ENCODE peak calls at places on chromosomes 7 and 10, in nine cellular contexts. D is uterus, G is AG04449, C is BJ, W is Peyer's patch, I is breast epithelium, T is transverse colon, J is HL-60, S is H9. B is an unnamed sample.

GRCh38 chr10:17066801-17067200 is 62.8 kb downstream of the CUBN start:
- DNase-seq in D (no peak), G (no peak), C (no peak), W (no peak), I (no peak), T (no peak), J (no peak), S (no peak), B (no peak)

GRCh38 chr7:29243777-29244655 is 49.4 kb downstream of the CHN2 start:
- DNase-seq in D (no peak), G (no peak), C (no peak), W (peak; percentile 47), I (no peak), T (no peak), J (peak; percentile 63), S (peak; percentile 82), B (no peak)

GRCh38 chr7:87330942-87331341 is 14.5 kb upstream of the CROT start:
- DNase-seq in D (no peak), G (no peak), C (no peak), W (no peak), I (no peak), T (no peak), J (no peak), S (no peak), B (no peak)

GRCh38 chr7:27640914-27641570 is 21.6 kb downstream of the HIBADH start:
- DNase-seq in D (no peak), G (peak; percentile 26), C (no peak), W (no peak), I (no peak), T (no peak), J (no peak), S (no peak), B (peak; percentile 79)

GRCh38 chr10:34505338-34505737 is 309.8 kb downstream of the PARD3 start:
- DNase-seq in D (no peak), G (no peak), C (no peak), W (no peak), I (no peak), T (no peak), J (no peak), S (no peak), B (peak; percentile 81)

GRCh38 chr10:74738985-74739567 is 87.3 kb upstream of the KAT6B start:
- DNase-seq in D (no peak), G (no peak), C (no peak), W (peak; percentile 66), I (no peak), T (peak; percentile 43), J (no peak), S (peak; percentile 44), B (peak; percentile 15)

GRCh38 chr7:41698114-41698513 is 4.8 kb downstream of the INHBA start:
- DNase-seq in D (no peak), G (no peak), C (no peak), W (no peak), I (no peak), T (no peak), J (no peak), S (no peak), B (peak; percentile 38)

GRCh38 chr7:4929005-4929404 is 30.0 kb downstream of the MMD2 start:
- DNase-seq in D (no peak), G (no peak), C (no peak), W (no peak), I (no peak), T (no peak), J (no peak), S (no peak), B (no peak)

GRCh38 chr10:29117781-29118180 is 171.1 kb upstream of the LYZL1 start:
- DNase-seq in D (no peak), G (no peak), C (no peak), W (no peak), I (no peak), T (no peak), J (no peak), S (no peak), B (no peak)

GRCh38 chr10:56370217-56371113 is 9.4 kb upstream of the ZWINT start:
- DNase-seq in D (no peak), G (no peak), C (no peak), W (no peak), I (no peak), T (no peak), J (peak; percentile 25), S (no peak), B (peak; percentile 8)

GRCh38 chr7:29965030-29965429 is 24.6 kb downstream of the SCRN1 start:
- DNase-seq in D (no peak), G (no peak), C (no peak), W (no peak), I (no peak), T (no peak), J (no peak), S (no peak), B (no peak)

GRCh38 chr10:98394855-98395440 is 20.0 kb downstream of the PYROXD2 start:
- DNase-seq in D (no peak), G (no peak), C (no peak), W (no peak), I (no peak), T (no peak), J (no peak), S (no peak), B (no peak)
- TF ChIP-seq CTCF in D (no peak), G (no peak), C (no peak), W (no peak), I (no peak), T (no peak), J (no peak), S (no peak), B (no peak)

GRCh38 chr10:82796510-82796909 is 921.5 kb downstream of the NRG3 start:
- DNase-seq in D (no peak), G (no peak), C (no peak), W (no peak), I (no peak), T (no peak), J (no peak), S (no peak), B (peak; percentile 22)
- TF ChIP-seq CTCF in D (no peak), G (no peak), C (peak; percentile 44), W (no peak), I (no peak), T (peak; percentile 17), J (no peak), S (peak; percentile 61), B (peak; percentile 37)

GRCh38 chr7:122018032-122018431 is 126.0 kb downstream of the AASS start:
- DNase-seq in D (no peak), G (no peak), C (no peak), W (no peak), I (no peak), T (no peak), J (no peak), S (no peak), B (no peak)

GRCh38 chr7:122010116-122010515 is 133.9 kb downstream of the AASS start:
- DNase-seq in D (no peak), G (no peak), C (no peak), W (no peak), I (no peak), T (no peak), J (no peak), S (no peak), B (no peak)

GRCh38 chr7:122013070-122013469 is 131.0 kb downstream of the AASS start:
- DNase-seq in D (no peak), G (no peak), C (no peak), W (no peak), I (no peak), T (no peak), J (no peak), S (no peak), B (no peak)

GRCh38 chr7:122014697-122015096 is 129.4 kb downstream of the AASS start:
- DNase-seq in D (no peak), G (no peak), C (no peak), W (no peak), I (no peak), T (no peak), J (no peak), S (no peak), B (no peak)
- TF ChIP-seq CTCF in D (no peak), G (no peak), C (no peak), W (no peak), I (no peak), T (no peak), J (no peak), S (peak; percentile 38), B (peak; percentile 14)

GRCh38 chr10:88728107-88728763 is 22.2 kb downstream of the LIPK start:
- DNase-seq in D (no peak), G (no peak), C (no peak), W (no peak), I (no peak), T (peak; percentile 11), J (no peak), S (peak; percentile 97), B (no peak)
- TF ChIP-seq CTCF in D (no peak), G (no peak), C (peak; percentile 31), W (no peak), I (no peak), T (no peak), J (peak; percentile 13), S (peak; percentile 100), B (peak; percentile 31)

GRCh38 chr7:140983802-140984201 is 30.9 kb downstream of the MRPS33 start:
- DNase-seq in D (no peak), G (no peak), C (no peak), W (no peak), I (no peak), T (no peak), J (no peak), S (no peak), B (no peak)
- TF ChIP-seq CTCF in D (no peak), G (no peak), C (peak; percentile 25), W (peak; percentile 50), I (no peak), T (no peak), J (no peak), S (peak; percentile 84), B (peak; percentile 14)

GRCh38 chr7:76225379-76225778 is 23.7 kb downstream of the SRRM3 start:
- DNase-seq in D (no peak), G (no peak), C (no peak), W (no peak), I (no peak), T (no peak), J (no peak), S (peak; percentile 82), B (peak; percentile 14)
- TF ChIP-seq CTCF in D (no peak), G (no peak), C (no peak), W (no peak), I (no peak), T (no peak), J (no peak), S (no peak), B (no peak)

DNA sequence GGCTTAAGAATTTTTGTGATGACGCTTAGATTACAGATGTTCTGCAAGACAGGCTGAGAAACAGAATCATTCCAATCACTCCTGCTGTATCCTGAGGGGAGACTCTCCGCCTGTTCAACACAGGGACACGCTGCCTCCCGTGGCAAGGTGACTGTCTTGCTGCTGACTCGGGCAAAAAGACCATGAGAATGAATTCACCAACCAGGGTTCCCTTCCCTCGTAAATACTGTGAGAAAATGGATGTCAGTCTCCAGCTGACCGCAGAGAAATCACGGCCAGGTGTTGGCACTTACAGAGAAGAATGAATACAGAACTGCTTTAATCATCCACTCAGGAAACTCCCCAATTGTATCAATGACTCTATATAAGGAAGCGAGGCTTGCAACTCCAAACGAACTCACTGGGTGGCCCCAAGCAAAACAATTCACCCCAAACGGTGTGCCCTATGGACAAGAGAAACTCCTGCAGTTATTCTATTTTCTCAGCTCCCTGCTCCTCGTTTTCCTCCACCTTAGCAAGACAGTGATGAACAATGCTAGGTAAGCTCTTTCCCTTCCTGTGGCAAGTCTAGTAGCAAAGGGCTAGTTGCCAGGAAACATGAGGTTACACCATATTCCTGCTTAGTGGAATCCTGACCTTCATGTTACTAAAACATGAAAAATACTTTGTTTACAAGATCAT is 22.8 kb downstream of the GNA12 start:
- DNase-seq in D (no peak), G (no peak), C (peak; percentile 62), W (peak; percentile 45), I (no peak), T (no peak), J (no peak), S (peak; percentile 77), B (peak; percentile 77)
- TF ChIP-seq CTCF in D (no peak), G (no peak), C (no peak), W (no peak), I (no peak), T (no peak), J (no peak), S (peak; percentile 15), B (no peak)